ENCODE peak calls at places on chromosomes 4 and X, in four cellular contexts. Y is progenitor cell of endocrine pancreas, L is endothelial cell, K is GM06990. W is an unnamed sample.

GRCh38 chr4:36004231-36004851 is 240.0 kb downstream of the ARAP2 start:
- DNase-seq in K (no peak), L (no peak), Y (no peak), W (no peak)

GRCh38 chr4:111268769-111269414 is 646.0 kb upstream of the PITX2 start:
- DNase-seq in L (no peak), Y (no peak), K (peak), W (peak)

GRCh38 chrX:44415639-44416386 is 72.3 kb upstream of the EFHC2 start:
- DNase-seq in L (no peak), Y (no peak), K (no peak), W (no peak)

GRCh38 chr4:184169225-184169867 is 48.3 kb downstream of the ENPP6 start:
- DNase-seq in Y (no peak), K (no peak), L (no peak), W (no peak)

GRCh38 chr4:155973639-155974475 is 20.2 kb upstream of the CTSO start:
- DNase-seq in Y (no peak), K (peak), L (no peak), W (peak)

GRCh38 chrX:15416133-15416993 is 32.1 kb upstream of the VEGFD start:
- DNase-seq in K (no peak), Y (no peak), L (no peak), W (no peak)

GRCh38 chr4:129999156-129999555 is 903.2 kb downstream of the C4orf33 start:
- DNase-seq in Y (no peak), K (no peak), L (no peak), W (no peak)

GRCh38 chr4:80495847-80496246 is 160.3 kb downstream of the CFAP299 start:
- DNase-seq in L (no peak), K (no peak), Y (no peak), W (no peak)

GRCh38 chr4:4875147-4875546 is 15.7 kb downstream of the MSX1 start:
- DNase-seq in L (no peak), K (no peak), Y (no peak), W (no peak)

GRCh38 chrX:106874075-106874474 is 29.1 kb downstream of the RIPPLY1 start:
- DNase-seq in Y (no peak), K (no peak), L (no peak), W (no peak)

GRCh38 chr4:76622126-76622525 is 187.1 kb downstream of the SHROOM3 start:
- DNase-seq in Y (no peak), K (no peak), L (no peak), W (no peak)

GRCh38 chr4:123659759-123660158 is 263.2 kb downstream of the SPRY1 start:
- DNase-seq in K (no peak), L (no peak), Y (no peak), W (no peak)

GRCh38 chrX:103628386-103629290 is at the start of gene TCEAL1:
- DNase-seq in K (peak), Y (peak), L (peak), W (no peak)

GRCh38 chr4:97123573-97123972 is 1019.7 kb downstream of the STPG2 start:
- DNase-seq in L (no peak), K (no peak), Y (no peak), W (no peak)

GRCh38 chr4:78768447-78769177 is 7.5 kb upstream of the BMP2K start:
- DNase-seq in Y (no peak), L (no peak), K (no peak), W (no peak)

GRCh38 chrX:112211459-112211858 is 128.9 kb upstream of the TRPC5 start:
- DNase-seq in L (no peak), K (no peak), Y (no peak), W (peak)

GRCh38 chrX:116246261-116246660 is 75.7 kb downstream of the AGTR2 start:
- DNase-seq in L (no peak), K (no peak), Y (no peak), W (no peak)

GRCh38 chr4:3389879-3390840 is 51.6 kb upstream of the HGFAC start:
- DNase-seq in L (no peak), K (no peak), Y (no peak), W (no peak)

GRCh38 chr4:154082760-154083530 is 294.1 kb upstream of the SFRP2 start:
- DNase-seq in Y (no peak), K (no peak), L (peak), W (peak)

GRCh38 chr4:110348711-110349383 is 127.1 kb upstream of the ENPEP start:
- DNase-seq in L (no peak), K (no peak), Y (no peak), W (no peak)

GRCh38 chr4:100164808-100165760 is 25.2 kb downstream of the DDIT4L start:
- DNase-seq in K (no peak), Y (no peak), L (no peak), W (no peak)

GRCh38 chr4:114132830-114133229 is 153.4 kb upstream of the ARSJ start:
- DNase-seq in L (no peak), K (no peak), Y (no peak), W (no peak)
- TF ChIP-seq CTCF in L (peak), K (peak), Y (peak), W (peak)

GRCh38 chr4:189800545-189801088 is 140.1 kb upstream of the FRG1 start:
- DNase-seq in L (no peak), Y (no peak), K (no peak), W (no peak)

GRCh38 chr4:189806506-189806905 is 134.2 kb upstream of the FRG1 start:
- DNase-seq in L (no peak), Y (no peak), K (no peak), W (no peak)

GRCh38 chr4:189804884-189805283 is 135.8 kb upstream of the FRG1 start:
- DNase-seq in K (no peak), L (no peak), Y (no peak), W (no peak)

GRCh38 chr4:189807031-189807430 is 133.6 kb upstream of the FRG1 start:
- DNase-seq in Y (no peak), L (no peak), K (no peak), W (no peak)

DNA sequence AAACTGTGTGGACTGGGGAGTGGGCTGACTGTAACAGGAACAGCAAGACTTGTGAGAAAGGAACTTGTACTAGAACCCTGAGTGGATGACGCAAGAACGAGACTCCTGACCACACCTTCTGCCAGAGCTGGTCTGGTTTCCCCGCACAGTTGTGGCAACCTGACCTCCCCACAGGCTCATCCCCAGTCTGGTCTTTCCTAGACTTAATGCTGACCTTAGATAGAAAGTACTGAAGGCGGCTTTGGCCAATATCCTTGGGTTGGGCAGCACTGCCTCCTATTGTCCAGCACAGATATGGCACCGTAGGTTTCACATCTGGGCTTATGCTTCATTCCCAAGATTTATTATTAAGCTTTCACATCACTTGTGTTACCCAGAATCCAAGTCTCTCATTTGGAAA is 137.8 kb upstream of the FRG1 start:
- DNase-seq in L (peak), K (no peak), Y (no peak), W (no peak)
- TF ChIP-seq CTCF in L (no peak), K (no peak), Y (peak), W (no peak)

GRCh38 chrX:129984196-129984962 is 1.9 kb downstream of the BCORL1 start:
- DNase-seq in Y (peak), L (peak), K (peak), W (no peak)

GRCh38 chrX:129982300-129983246 is at the start of gene BCORL1:
- DNase-seq in L (peak), K (peak), Y (peak), W (peak)

GRCh38 chrX:129981752-129982299 is 609 bp upstream of the BCORL1 start:
- DNase-seq in Y (no peak), K (no peak), L (no peak), W (no peak)

GRCh38 chrX:129981207-129981553 is 1.3 kb upstream of the BCORL1 start:
- DNase-seq in Y (no peak), L (no peak), K (no peak), W (no peak)

GRCh38 chrX:129983575-129984131 is 1.2 kb downstream of the BCORL1 start:
- DNase-seq in K (peak), Y (peak), L (no peak), W (no peak)
- TF ChIP-seq CTCF in K (no peak), Y (no peak), L (no peak), W (no peak)

GRCh38 chr4:73730292-73730691 is 10.1 kb upstream of the CXCL8 start:
- DNase-seq in L (no peak), K (no peak), Y (no peak), W (no peak)

GRCh38 chr4:73730854-73731253 is 9.5 kb upstream of the CXCL8 start:
- DNase-seq in Y (no peak), K (no peak), L (no peak), W (no peak)

GRCh38 chr4:73732759-73733431 is 7.5 kb upstream of the CXCL8 start:
- DNase-seq in Y (no peak), L (no peak), K (no peak), W (no peak)

GRCh38 chr4:73729534-73730165 is 10.7 kb upstream of the CXCL8 start:
- DNase-seq in L (peak), Y (peak), K (no peak), W (peak)

DNA sequence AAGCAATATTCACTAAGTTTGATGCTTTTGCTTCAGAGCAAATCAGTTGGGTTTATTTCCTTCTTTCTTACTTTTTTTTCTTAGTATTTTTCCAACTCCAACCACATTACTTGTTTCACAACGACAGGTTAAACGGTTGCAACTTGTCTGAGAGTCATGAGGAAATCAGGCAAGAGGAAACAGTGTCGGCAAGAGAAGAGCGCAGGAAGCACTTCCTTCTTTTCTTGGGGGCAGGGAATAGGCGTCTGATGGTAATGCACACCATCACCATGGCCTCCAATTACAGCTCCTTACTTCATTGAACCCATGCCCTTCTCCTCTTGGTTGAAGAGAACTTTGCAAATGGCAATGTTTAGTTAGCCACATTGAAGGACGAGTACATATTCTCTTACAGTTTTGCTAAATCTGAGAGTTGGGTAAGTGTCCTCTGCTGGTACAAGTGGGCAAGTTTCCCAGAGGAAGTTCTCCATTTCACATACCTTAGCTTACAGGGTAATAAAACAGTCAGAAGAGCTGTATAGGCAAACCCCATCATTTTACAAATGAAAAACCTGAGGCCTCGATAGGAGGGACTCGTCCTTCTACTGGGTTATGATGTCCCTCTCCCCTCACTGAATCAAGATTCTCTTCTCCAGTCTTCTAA is 8.3 kb upstream of the CXCL8 start:
- DNase-seq in Y (no peak), L (no peak), K (no peak), W (no peak)
- TF ChIP-seq CTCF in Y (no peak), L (no peak), K (no peak), W (no peak)

GRCh38 chrX:14029425-14030247 is at the start of gene GEMIN8:
- DNase-seq in K (peak), Y (peak), L (peak), W (peak)

GRCh38 chrX:14029039-14029424 is 660 bp downstream of the GEMIN8 start:
- DNase-seq in K (no peak), Y (no peak), L (no peak), W (no peak)

GRCh38 chrX:14028473-14028872 is 1.2 kb downstream of the GEMIN8 start:
- DNase-seq in K (no peak), L (no peak), Y (no peak), W (no peak)

GRCh38 chrX:14032383-14032782 is 2.7 kb upstream of the GEMIN8 start:
- DNase-seq in Y (no peak), L (peak), K (no peak), W (peak)

GRCh38 chrX:14030248-14030592 is 528 bp upstream of the GEMIN8 start:
- DNase-seq in L (no peak), K (no peak), Y (no peak), W (no peak)
- TF ChIP-seq CTCF in L (no peak), K (no peak), Y (no peak), W (no peak)

DNA sequence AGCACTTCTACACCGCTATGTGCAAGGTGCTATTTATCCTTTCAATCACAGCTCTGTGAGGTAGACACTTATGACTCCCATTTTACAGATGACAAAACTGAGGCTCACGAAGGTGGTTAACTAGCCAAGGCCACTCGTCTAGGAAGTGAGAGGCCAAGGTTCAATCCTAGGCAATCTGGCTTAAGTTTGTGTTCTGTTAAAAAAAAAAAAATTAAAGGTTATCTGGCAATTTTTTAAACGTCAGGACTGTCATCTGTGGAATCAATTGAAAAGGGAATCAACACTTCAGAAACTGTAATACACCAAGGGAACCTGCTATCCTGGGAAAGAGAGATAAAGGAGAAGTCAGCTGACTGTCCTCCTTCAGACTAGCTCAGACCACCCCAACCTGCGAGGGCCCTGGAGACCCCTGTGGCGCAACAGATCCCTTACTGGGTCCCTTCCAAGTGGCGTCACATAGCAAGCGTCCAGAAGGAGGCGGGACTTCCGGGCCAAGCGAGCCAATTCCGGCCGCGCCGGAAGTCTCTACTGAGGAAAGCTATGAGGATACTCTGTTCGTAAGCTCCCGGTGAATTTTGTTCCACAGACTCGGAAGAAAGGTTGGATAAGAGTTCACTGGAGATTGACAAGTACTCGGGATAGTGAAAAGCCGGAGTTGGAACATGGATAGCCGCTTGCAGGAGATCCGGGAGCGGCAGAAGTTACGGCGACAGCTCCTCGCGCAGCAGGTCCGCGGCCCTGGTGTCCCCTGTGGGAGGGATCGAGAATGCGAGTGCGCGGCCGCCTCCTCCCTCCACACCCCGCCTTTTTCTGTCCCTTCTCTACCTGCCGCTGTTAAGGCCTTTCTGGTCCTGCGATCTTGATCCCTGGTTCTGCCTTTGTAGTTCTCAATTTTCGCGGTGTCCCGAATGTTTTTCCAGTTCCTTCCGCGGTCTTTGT is at the start of gene METTL14:
- DNase-seq in Y (peak), K (peak), L (peak), W (peak)
- TF ChIP-seq CTCF in Y (peak), K (no peak), L (no peak), W (no peak)

GRCh38 chrX:11331788-11332187 is 38.6 kb downstream of the AMELX start:
- DNase-seq in L (no peak), Y (no peak), K (no peak), W (no peak)

GRCh38 chrX:11329016-11329415 is 35.8 kb downstream of the AMELX start:
- DNase-seq in K (no peak), L (no peak), Y (no peak), W (no peak)

GRCh38 chrX:11328134-11328533 is 34.9 kb downstream of the AMELX start:
- DNase-seq in K (no peak), Y (no peak), L (no peak), W (no peak)
- TF ChIP-seq CTCF in K (no peak), Y (no peak), L (no peak), W (no peak)